ENCODE peak calls at places on chromosome 1, in six cellular contexts. J is HCT116, K is GM23248, V is OCI-LY7, S is neural progenitor cell, C is hepatocyte. F is an unnamed sample.

GRCh38 chr1:223714849-223715709 is 2.7 kb downstream of the CAPN2 start:
- DNase-seq in C (peak; percentile 85), V (no peak), S (peak; percentile 41), J (peak; percentile 66), K (peak; percentile 89), F (no peak)

GRCh38 chr1:92411511-92411910 is 75.2 kb downstream of the GFI1 start:
- DNase-seq in V (no peak), C (peak; percentile 50), K (peak; percentile 78), J (no peak), S (no peak), F (no peak)

GRCh38 chr1:3065797-3066196 is 3.2 kb upstream of the PRDM16 start:
- DNase-seq in K (no peak), C (no peak), V (no peak), S (no peak), J (no peak), F (no peak)

GRCh38 chr1:49364676-49365075 is 588.0 kb upstream of the BEND5 start:
- DNase-seq in J (no peak), S (no peak), K (no peak), C (no peak), V (no peak), F (no peak)

GRCh38 chr1:230186003-230186863 is 119.2 kb downstream of the GALNT2 start:
- DNase-seq in C (peak; percentile 87), V (no peak), S (no peak), K (peak; percentile 86), J (peak; percentile 76), F (no peak)

GRCh38 chr1:2547210-2548067 is 8.7 kb upstream of the TNFRSF14 start:
- DNase-seq in S (peak; percentile 49), V (peak; percentile 73), J (no peak), K (peak; percentile 32), C (no peak), F (peak; percentile 15)

GRCh38 chr1:24932284-24932683 is 2.2 kb upstream of the RUNX3 start:
- DNase-seq in K (peak; percentile 61), V (peak; percentile 76), S (peak; percentile 86), C (peak; percentile 77), J (peak; percentile 21), F (peak; percentile 63)

GRCh38 chr1:179034720-179035119 is 9.0 kb downstream of the FAM20B start:
- DNase-seq in K (peak; percentile 80), V (peak; percentile 69), S (no peak), J (no peak), C (no peak), F (peak; percentile 34)

GRCh38 chr1:45421935-45422334 is 69.0 kb downstream of the TESK2 start:
- DNase-seq in J (no peak), K (no peak), S (no peak), C (no peak), V (no peak), F (no peak)

GRCh38 chr1:43165765-43166164 is 6.3 kb downstream of the EBNA1BP2 start:
- DNase-seq in V (no peak), S (no peak), K (no peak), C (no peak), J (no peak), F (no peak)

GRCh38 chr1:159800177-159800935 is 1.8 kb upstream of the FCRL6 start:
- DNase-seq in J (no peak), S (no peak), V (no peak), K (peak; percentile 34), C (no peak), F (peak; percentile 92)

GRCh38 chr1:51525295-51525694 is 6.2 kb upstream of the EPS15 start:
- DNase-seq in K (no peak), S (no peak), V (no peak), C (no peak), J (no peak), F (no peak)

GRCh38 chr1:7767176-7767575 is 3.9 kb upstream of the VAMP3 start:
- DNase-seq in J (no peak), V (no peak), S (no peak), K (no peak), C (no peak), F (no peak)

GRCh38 chr1:170660874-170661645 is 2.9 kb upstream of the PRRX1 start:
- DNase-seq in C (no peak), J (no peak), S (peak; percentile 52), V (no peak), K (peak; percentile 72), F (no peak)

GRCh38 chr1:155379180-155379876 is 58.6 kb downstream of the RUSC1 start:
- DNase-seq in J (no peak), S (no peak), K (peak; percentile 77), V (peak; percentile 37), C (no peak), F (peak; percentile 37)

GRCh38 chr1:169786974-169787373 is 7.7 kb downstream of the METTL18 start:
- DNase-seq in K (no peak), S (no peak), J (no peak), V (no peak), C (no peak), F (no peak)

GRCh38 chr1:189597083-189597482 is 880.6 kb downstream of the BRINP3 start:
- DNase-seq in S (no peak), V (no peak), J (no peak), C (no peak), K (no peak), F (no peak)

GRCh38 chr1:6743189-6744101 is 41.8 kb upstream of the CAMTA1 start:
- DNase-seq in V (no peak), K (peak; percentile 92), S (no peak), C (no peak), J (no peak), F (no peak)

GRCh38 chr1:215720121-215720520 is 153.0 kb downstream of the KCTD3 start:
- DNase-seq in S (no peak), V (no peak), C (no peak), K (peak; percentile 20), J (no peak), F (no peak)

GRCh38 chr1:41444246-41444645 is 40.2 kb downstream of the EDN2 start:
- DNase-seq in S (no peak), J (peak; percentile 21), K (no peak), C (no peak), V (no peak), F (no peak)

GRCh38 chr1:109151146-109151545 is 37.2 kb downstream of the ELAPOR1 start:
- DNase-seq in S (peak; percentile 73), C (peak; percentile 56), V (no peak), K (peak; percentile 80), J (peak; percentile 2), F (no peak)

GRCh38 chr1:27971674-27972073 is 11.9 kb downstream of the XKR8 start:
- DNase-seq in S (no peak), C (no peak), K (peak; percentile 27), V (no peak), J (no peak), F (no peak)

GRCh38 chr1:121519042-121519755 is 334.4 kb downstream of the SRGAP2C start:
- DNase-seq in S (peak; percentile 86), V (peak; percentile 94), K (peak; percentile 28), C (peak; percentile 63), J (peak; percentile 26), F (peak; percentile 64)

GRCh38 chr1:21295059-21295401 is 4.8 kb upstream of the ECE1 start:
- DNase-seq in S (no peak), C (no peak), J (peak; percentile 42), V (no peak), K (peak; percentile 57), F (no peak)

GRCh38 chr1:26079178-26079563 is 11.7 kb upstream of the TRIM63 start:
- DNase-seq in V (no peak), K (no peak), C (no peak), J (no peak), S (no peak), F (no peak)

GRCh38 chr1:245183429-245183828 is 28.6 kb downstream of the KIF26B start:
- DNase-seq in S (no peak), V (no peak), J (no peak), C (no peak), K (no peak), F (no peak)

GRCh38 chr1:1432951-1433803 is 2.3 kb upstream of the VWA1 start:
- DNase-seq in J (no peak), S (peak; percentile 88), K (no peak), C (peak; percentile 92), V (no peak), F (no peak)

GRCh38 chr1:233015965-233016364 is 65.6 kb downstream of the NTPCR start:
- DNase-seq in C (no peak), K (no peak), S (no peak), V (peak; percentile 40), J (no peak), F (peak; percentile 87)

GRCh38 chr1:184069675-184070074 is 18.1 kb downstream of the TSEN15 start:
- DNase-seq in J (no peak), K (peak; percentile 51), C (no peak), S (no peak), V (no peak), F (no peak)

GRCh38 chr1:117732065-117732789 is 126.4 kb downstream of the TENT5C start:
- DNase-seq in V (no peak), J (no peak), K (no peak), S (no peak), C (no peak), F (no peak)

GRCh38 chr1:199218065-199218464 is 579.2 kb downstream of the PTPRC start:
- DNase-seq in V (no peak), J (no peak), K (no peak), S (peak; percentile 12), C (no peak), F (no peak)

DNA sequence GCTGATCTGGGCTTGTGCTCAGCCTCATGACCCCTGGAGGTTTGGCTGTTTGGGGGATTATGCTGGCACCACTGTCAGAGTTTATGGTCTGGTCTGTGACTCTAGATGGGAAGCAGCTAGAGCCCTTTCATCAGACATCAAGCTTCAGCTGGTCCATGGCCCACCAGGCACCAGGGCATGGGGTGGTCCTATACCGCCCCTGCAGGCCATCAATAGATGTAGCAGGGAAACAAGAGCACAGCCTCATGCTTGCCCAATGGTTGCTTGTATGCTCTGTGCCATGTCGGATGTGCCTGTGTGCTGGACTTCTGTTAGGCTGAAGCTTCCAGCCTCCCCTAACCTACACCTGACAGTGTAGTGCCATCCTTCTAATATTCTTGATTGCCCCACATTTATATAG is 71.1 kb upstream of the CD34 start:
- DNase-seq in S (peak; percentile 68), J (peak; percentile 23), K (peak; percentile 33), C (no peak), V (peak; percentile 38), F (peak; percentile 22)
- TF ChIP-seq EZH2phosphoT487 in S (no peak), J (no peak), K (no peak), C (no peak), V (no peak), F (no peak)

DNA sequence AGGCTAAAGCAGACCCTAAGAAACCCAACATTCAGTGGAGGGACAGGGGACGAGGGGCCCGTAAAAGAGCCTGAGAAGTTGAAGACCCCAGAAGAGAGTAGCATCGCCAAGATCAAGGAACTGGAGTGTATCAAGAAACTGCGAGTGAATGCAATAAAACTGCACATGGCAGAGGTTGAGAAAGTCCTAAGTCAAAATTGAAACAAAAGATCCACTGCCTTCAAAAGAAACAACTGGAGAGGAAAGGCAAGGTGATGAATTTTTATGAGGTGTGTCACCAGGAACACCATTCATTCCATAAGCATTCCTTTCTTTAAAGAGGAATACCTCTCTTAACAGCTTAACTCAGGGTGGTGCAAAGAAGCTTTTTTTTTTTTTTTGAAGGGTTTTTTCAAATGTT is 38.3 kb upstream of the ADORA3 start:
- DNase-seq in V (no peak), C (no peak), J (no peak), K (peak; percentile 39), S (no peak), F (no peak)
- H3K4me2 ChIP-seq in V (no peak overlapping the region), C (peak overlapping the region; percentile 30), J (peak overlapping the region; percentile 48), K (peak overlapping the region; percentile 72), S (no peak overlapping the region), F (no peak overlapping the region)

GRCh38 chr1:16183157-16183556 is 27.3 kb upstream of the EPHA2 start:
- DNase-seq in J (no peak), K (peak; percentile 99), V (no peak), S (no peak), C (peak; percentile 34), F (no peak)
- TF ChIP-seq EZH2phosphoT487 in J (no peak), K (no peak), V (no peak), S (no peak), C (no peak), F (no peak)

GRCh38 chr1:68011786-68012375 is 38.5 kb downstream of the DIRAS3 start:
- DNase-seq in C (no peak), V (no peak), J (no peak), S (peak; percentile 5), K (peak; percentile 49), F (no peak)
- H3K4me2 ChIP-seq in C (no peak overlapping the region), V (no peak overlapping the region), J (no peak overlapping the region), S (no peak overlapping the region), K (no peak overlapping the region), F (no peak overlapping the region)

F was measured in MM.1S.